ENCODE peak calls at places on chromosome 1, in six cellular contexts. T is HepG2, B is upper lobe of left lung, M is K562, D is A549, L is GM12878. G is an unnamed sample.

GRCh38 chr1:201938440-201939005 is 7.8 kb downstream of the LMOD1 start:
- ATAC-seq in L (no peak), M (no peak), B (no peak), T (no peak), D (no peak), G (peak; percentile 18)

GRCh38 chr1:183374825-183375224 is 43.4 kb downstream of the NMNAT2 start:
- ATAC-seq in T (peak; percentile 86), M (no peak), B (no peak), D (no peak), L (no peak), G (no peak)

GRCh38 chr1:41442697-41443251 is 41.7 kb downstream of the EDN2 start:
- ATAC-seq in M (no peak), T (no peak), L (no peak), D (no peak), B (peak; percentile 47), G (no peak)

GRCh38 chr1:17108786-17109185 is 10.5 kb downstream of the PADI2 start:
- ATAC-seq in T (no peak), L (peak; percentile 58), M (no peak), B (no peak), D (no peak), G (no peak)

GRCh38 chr1:228219245-228219961 is 11.6 kb downstream of the OBSCN start:
- ATAC-seq in B (no peak), L (no peak), M (no peak), D (no peak), T (no peak), G (no peak)

GRCh38 chr1:156540955-156541354 is 31.4 kb downstream of the IQGAP3 start:
- ATAC-seq in B (no peak), L (no peak), D (no peak), M (no peak), T (no peak), G (peak; percentile 50)

GRCh38 chr1:235491644-235492043 is 12.6 kb downstream of the B3GALNT2 start:
- ATAC-seq in M (peak; percentile 17), T (no peak), D (no peak), B (no peak), L (no peak), G (no peak)

GRCh38 chr1:168698453-168698852 is 30.6 kb downstream of the DPT start:
- ATAC-seq in T (no peak), D (no peak), L (no peak), M (no peak), B (no peak), G (no peak)

GRCh38 chr1:156489166-156489934 is 11.2 kb downstream of the MEF2D start:
- ATAC-seq in B (no peak), T (no peak), M (peak; percentile 60), D (peak; percentile 3), L (peak; percentile 16), G (peak; percentile 51)

GRCh38 chr1:95171270-95172245 is 54.4 kb downstream of the TLCD4 start:
- ATAC-seq in B (no peak), T (no peak), D (no peak), L (no peak), M (no peak), G (no peak)

GRCh38 chr1:44212355-44213221 is 683 bp upstream of the DMAP1 start:
- ATAC-seq in T (no peak), L (peak; percentile 77), B (no peak), D (no peak), M (no peak), G (no peak)

GRCh38 chr1:57550092-57550491 is 126.2 kb upstream of the DAB1 start:
- ATAC-seq in B (no peak), D (no peak), M (no peak), T (no peak), L (peak; percentile 46), G (no peak)

GRCh38 chr1:46551597-46552095 is at the start of gene KNCN:
- ATAC-seq in M (no peak), B (no peak), T (no peak), D (no peak), L (no peak), G (no peak)

GRCh38 chr1:240598201-240598600 is 13.8 kb downstream of the GREM2 start:
- ATAC-seq in T (no peak), L (peak; percentile 37), D (no peak), M (no peak), B (no peak), G (no peak)

GRCh38 chr1:246591504-246591903 is 25.2 kb downstream of the CNST start:
- ATAC-seq in M (no peak), L (peak; percentile 99), B (no peak), T (no peak), D (no peak), G (no peak)

GRCh38 chr1:9890224-9890731 is 19.8 kb downstream of the CTNNBIP1 start:
- ATAC-seq in B (no peak), L (no peak), M (no peak), T (no peak), D (peak; percentile 66), G (peak; percentile 41)

GRCh38 chr1:23817633-23818032 is 7.6 kb downstream of the HMGCL start:
- ATAC-seq in L (peak; percentile 77), D (no peak), M (no peak), T (no peak), B (no peak), G (no peak)

GRCh38 chr1:234955107-234955731 is 173.4 kb downstream of the TOMM20 start:
- ATAC-seq in D (no peak), B (peak; percentile 65), L (peak; percentile 63), T (peak; percentile 2), M (peak; percentile 18), G (peak; percentile 79)

GRCh38 chr1:116586741-116587143 is 15.9 kb upstream of the CD58 start:
- ATAC-seq in D (no peak), B (no peak), L (peak; percentile 84), T (no peak), M (no peak), G (no peak)

DNA sequence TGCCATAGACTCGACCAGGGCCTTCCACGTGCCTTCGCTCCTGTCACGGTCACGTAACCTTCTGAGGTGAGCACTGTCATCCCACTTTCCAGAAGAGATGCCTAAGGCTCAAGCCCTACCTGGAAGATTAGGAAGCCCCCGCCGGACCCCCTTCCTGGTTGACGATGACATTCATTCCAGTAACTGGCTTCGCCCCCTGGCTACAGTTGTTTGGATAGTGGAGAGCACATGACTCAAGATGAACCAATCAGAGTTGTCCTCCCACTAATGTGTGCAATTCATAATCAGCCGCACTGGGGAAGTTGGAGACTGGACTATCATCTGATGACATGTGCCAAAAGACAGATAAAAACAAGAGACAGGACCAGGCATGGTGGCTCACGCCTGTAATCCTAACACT is 104.0 kb upstream of the GJB5 start:
- ATAC-seq in B (no peak), D (no peak), M (peak; percentile 64), L (no peak), T (no peak), G (no peak)
- TF ChIP-seq EP300 in B (no peak), D (no peak), M (no peak), L (no peak), T (no peak), G (no peak)

GRCh38 chr1:109094377-109094803 is 3.8 kb downstream of the TMEM167B start:
- ATAC-seq in T (no peak), D (no peak), B (no peak), L (no peak), M (no peak), G (no peak)

GRCh38 chr1:109104364-109105151 is 9.4 kb upstream of the ELAPOR1 start:
- ATAC-seq in M (no peak), T (no peak), B (no peak), L (no peak), D (no peak), G (no peak)

GRCh38 chr1:109096110-109096509 is 5.5 kb downstream of the TMEM167B start:
- ATAC-seq in L (no peak), D (no peak), T (no peak), B (no peak), M (no peak), G (no peak)

GRCh38 chr1:109105881-109106280 is 8.0 kb upstream of the ELAPOR1 start:
- ATAC-seq in D (no peak), M (peak; percentile 7), T (no peak), B (no peak), L (no peak), G (no peak)

GRCh38 chr1:109099871-109100757 is 9.6 kb downstream of the TMEM167B start:
- ATAC-seq in L (peak; percentile 94), D (peak; percentile 97), M (peak; percentile 95), B (peak; percentile 99), T (peak; percentile 91), G (peak; percentile 97)
- TF ChIP-seq EP300 in L (no peak), D (no peak), M (peak; percentile 78), B (no peak), T (no peak), G (no peak)

DNA sequence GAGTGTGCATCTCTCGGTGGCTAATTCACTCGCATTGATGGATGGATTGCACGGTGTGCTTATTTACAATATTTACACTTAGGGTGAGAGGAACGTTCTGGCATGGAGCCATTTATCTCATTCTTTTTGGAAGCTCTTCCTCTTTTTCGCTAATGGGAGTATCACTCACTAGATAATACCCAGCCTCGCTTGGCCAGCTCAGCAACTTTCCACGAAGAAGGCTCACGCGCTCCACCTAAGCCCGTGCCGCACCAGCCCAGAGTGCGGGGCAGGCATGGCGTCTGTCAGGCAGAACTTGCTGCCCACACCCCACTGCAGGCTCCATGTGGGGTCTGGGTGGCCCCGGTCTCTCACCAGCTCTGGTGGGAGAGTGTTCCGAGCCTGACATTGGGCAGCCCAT is 484.9 kb downstream of the NPHP4 start:
- ATAC-seq in B (no peak), T (no peak), D (no peak), L (no peak), M (no peak), G (no peak)
- TF ChIP-seq EP300 in B (no peak), T (no peak), D (no peak), L (no peak), M (no peak), G (no peak)

GRCh38 chr1:226677121-226678020 is 61.7 kb downstream of the ITPKB start:
- ATAC-seq in L (peak; percentile 78), M (no peak), T (no peak), B (peak; percentile 58), D (peak; percentile 68), G (peak; percentile 79)
- TF ChIP-seq EP300 in L (no peak), M (no peak), T (no peak), B (no peak), D (no peak), G (no peak)

GRCh38 chr1:30027247-30027646 is 696.1 kb downstream of the MATN1 start:
- ATAC-seq in M (no peak), B (no peak), T (no peak), D (no peak), L (no peak), G (no peak)
- TF ChIP-seq EP300 in M (no peak), B (no peak), T (no peak), D (no peak), L (no peak), G (no peak)

DNA sequence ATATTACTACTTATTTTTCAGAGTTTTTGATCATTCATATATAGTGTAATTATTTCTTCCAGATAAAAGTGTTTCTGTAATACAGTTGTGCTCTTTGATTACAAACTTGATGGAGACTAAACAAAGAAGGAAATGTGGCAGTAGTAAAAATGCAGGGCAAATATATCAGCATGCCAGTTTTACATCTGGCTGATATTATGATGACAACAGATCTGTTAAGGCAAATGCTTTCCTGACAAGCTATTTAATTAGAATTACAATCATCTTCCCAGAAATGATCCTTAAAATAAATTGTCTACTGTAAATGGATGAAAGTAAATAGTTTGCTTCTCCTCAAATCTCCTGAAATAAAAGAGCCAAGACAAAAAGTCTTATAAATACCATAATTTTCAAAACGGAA is 1659.8 kb downstream of the BRINP3 start:
- ATAC-seq in D (no peak), L (no peak), B (no peak), M (no peak), T (no peak), G (no peak)
- TF ChIP-seq EP300 in D (no peak), L (no peak), B (no peak), M (no peak), T (no peak), G (no peak)